ENCODE peak calls at places on chromosomes 7 and 10, in five cellular contexts. P, W, L, N and Y are unnamed samples.

GRCh38 chr7:88321694-88322093 is 15.0 kb upstream of the STEAP4 start:
- DNase-seq in W (no peak), P (no peak), N (no peak), L (no peak), Y (no peak)

GRCh38 chr10:104472957-104473745 is 119.5 kb downstream of the CFAP58 start:
- DNase-seq in W (no peak), L (no peak), N (no peak), P (no peak), Y (no peak)

GRCh38 chr10:94223702-94224370 is 138.9 kb downstream of the NOC3L start:
- DNase-seq in P (no peak), W (no peak), N (no peak), L (no peak), Y (no peak)

GRCh38 chr10:58512470-58513188 is at the start of gene BICC1:
- DNase-seq in W (no peak), L (no peak), P (peak), N (peak), Y (peak)

GRCh38 chr10:12252882-12253546 is 57.0 kb downstream of the CDC123 start:
- DNase-seq in N (no peak), P (no peak), W (no peak), L (no peak), Y (no peak)

GRCh38 chr7:131509781-131510180 is 46.6 kb downstream of the PODXL start:
- DNase-seq in W (no peak), L (no peak), P (no peak), N (no peak), Y (no peak)

GRCh38 chr7:126778101-126778500 is 474.6 kb downstream of the GRM8 start:
- DNase-seq in P (no peak), L (no peak), W (no peak), N (no peak), Y (no peak)

GRCh38 chr7:55087521-55087961 is 68.7 kb downstream of the EGFR start:
- DNase-seq in P (no peak), N (no peak), W (no peak), L (no peak), Y (no peak)

GRCh38 chr7:1894906-1895663 is 225.0 kb downstream of the ELFN1 start:
- DNase-seq in P (no peak), N (no peak), L (no peak), W (no peak), Y (no peak)

GRCh38 chr10:23442936-23443335 is 4.1 kb downstream of the OTUD1 start:
- DNase-seq in L (no peak), P (no peak), W (no peak), N (no peak), Y (no peak)

GRCh38 chr10:102449321-102450123 is 1.8 kb downstream of the C10orf95 start:
- DNase-seq in N (peak), L (peak), P (peak), W (peak), Y (peak)

GRCh38 chr7:145643981-145644380 is 472.6 kb upstream of the CNTNAP2 start:
- DNase-seq in P (no peak), N (no peak), L (no peak), W (no peak), Y (no peak)

GRCh38 chr10:103818110-103818509 is 37.3 kb downstream of the SH3PXD2A start:
- DNase-seq in N (no peak), L (no peak), P (no peak), W (no peak), Y (no peak)

GRCh38 chr10:49594594-49594993 is 15.5 kb upstream of the SLC18A3 start:
- DNase-seq in L (no peak), P (no peak), W (peak), N (no peak), Y (peak)

GRCh38 chr7:139034855-139035587 is 821 bp downstream of the ZC3HAV1L start:
- DNase-seq in P (peak), L (peak), N (peak), W (no peak), Y (no peak)

GRCh38 chr10:29681700-29682444 is 47.1 kb upstream of the SVIL start:
- DNase-seq in P (no peak), L (no peak), W (peak), N (peak), Y (no peak)

GRCh38 chr7:151680810-151681209 is 161.1 kb upstream of the RHEB start:
- DNase-seq in W (no peak), N (peak), L (no peak), P (no peak), Y (peak)

GRCh38 chr7:148153611-148154010 is 437.0 kb upstream of the C7orf33 start:
- DNase-seq in P (no peak), N (no peak), L (no peak), W (no peak), Y (peak)

GRCh38 chr10:32151876-32152275 is 95.7 kb upstream of the KIF5B start:
- DNase-seq in N (no peak), L (no peak), P (no peak), W (no peak), Y (no peak)

GRCh38 chr7:956031-956430 is 1.6 kb upstream of the ADAP1 start:
- DNase-seq in P (no peak), L (no peak), W (no peak), N (peak), Y (no peak)

GRCh38 chr7:29275493-29275892 is 80.9 kb downstream of the CHN2 start:
- DNase-seq in W (no peak), L (no peak), N (no peak), P (no peak), Y (peak)

GRCh38 chr7:26169271-26169670 is 17.3 kb downstream of the NFE2L3 start:
- DNase-seq in P (no peak), W (no peak), L (no peak), N (no peak), Y (no peak)

GRCh38 chr7:117072620-117073118 is 119.4 kb downstream of the ST7 start:
- DNase-seq in P (no peak), W (no peak), N (no peak), L (no peak), Y (peak)

GRCh38 chr10:90652519-90652918 is 205.3 kb downstream of the HTR7 start:
- DNase-seq in P (no peak), L (no peak), W (no peak), N (no peak), Y (no peak)